ENCODE peak calls at places on chromosomes 1 and 21, in eight cellular contexts. One of them, this sample, is unnamed.

GRCh38 chr21:45408271-45408791 is 3.4 kb downstream of the COL18A1 start:
- DNase-seq in A549: no peak
- DNase-seq in PC-9: no peak
- DNase-seq in aorta: peak; percentile 36
- DNase-seq in psoas muscle: peak; percentile 13
- DNase-seq in Panc1: no peak
- DNase-seq in heart right ventricle: no peak
- DNase-seq in CD4-positive, alpha-beta memory T cell: no peak
- DNase-seq in this sample: no peak

GRCh38 chr1:61170328-61171238 is 88.2 kb downstream of the NFIA start:
- DNase-seq in A549: no peak
- DNase-seq in PC-9: no peak
- DNase-seq in aorta: no peak
- DNase-seq in psoas muscle: no peak
- DNase-seq in Panc1: no peak
- DNase-seq in heart right ventricle: no peak
- DNase-seq in CD4-positive, alpha-beta memory T cell: no peak
- DNase-seq in this sample: peak; percentile 56

GRCh38 chr1:59765036-59765730 is 49.6 kb upstream of the HOOK1 start:
- DNase-seq in A549: no peak
- DNase-seq in PC-9: no peak
- DNase-seq in aorta: no peak
- DNase-seq in psoas muscle: no peak
- DNase-seq in Panc1: no peak
- DNase-seq in heart right ventricle: no peak
- DNase-seq in CD4-positive, alpha-beta memory T cell: no peak
- DNase-seq in this sample: peak; percentile 92

GRCh38 chr1:119738100-119738720 is 26.5 kb downstream of the PHGDH start:
- DNase-seq in A549: no peak
- DNase-seq in PC-9: no peak
- DNase-seq in aorta: no peak
- DNase-seq in psoas muscle: no peak
- DNase-seq in Panc1: no peak
- DNase-seq in heart right ventricle: no peak
- DNase-seq in CD4-positive, alpha-beta memory T cell: no peak
- DNase-seq in this sample: no peak

GRCh38 chr21:25862596-25862995 is 127.8 kb downstream of the GABPA start:
- DNase-seq in A549: no peak
- DNase-seq in PC-9: no peak
- DNase-seq in aorta: no peak
- DNase-seq in psoas muscle: no peak
- DNase-seq in Panc1: no peak
- DNase-seq in heart right ventricle: no peak
- DNase-seq in CD4-positive, alpha-beta memory T cell: peak; percentile 14
- DNase-seq in this sample: peak; percentile 19

GRCh38 chr1:33010946-33011731 is 25.5 kb downstream of the AK2 start:
- DNase-seq in A549: no peak
- DNase-seq in PC-9: no peak
- DNase-seq in aorta: no peak
- DNase-seq in psoas muscle: no peak
- DNase-seq in Panc1: no peak
- DNase-seq in heart right ventricle: peak; percentile 90
- DNase-seq in CD4-positive, alpha-beta memory T cell: no peak
- DNase-seq in this sample: no peak

GRCh38 chr1:116416854-116417513 is 43.9 kb downstream of the ATP1A1 start:
- DNase-seq in A549: no peak
- DNase-seq in PC-9: no peak
- DNase-seq in aorta: no peak
- DNase-seq in psoas muscle: no peak
- DNase-seq in Panc1: no peak
- DNase-seq in heart right ventricle: no peak
- DNase-seq in CD4-positive, alpha-beta memory T cell: no peak
- DNase-seq in this sample: no peak

GRCh38 chr1:229109320-229109761 is 161.6 kb upstream of the RAB4A start:
- DNase-seq in A549: no peak
- DNase-seq in PC-9: no peak
- DNase-seq in aorta: peak; percentile 79
- DNase-seq in psoas muscle: no peak
- DNase-seq in Panc1: no peak
- DNase-seq in heart right ventricle: peak; percentile 21
- DNase-seq in CD4-positive, alpha-beta memory T cell: no peak
- DNase-seq in this sample: no peak

GRCh38 chr1:30422251-30422650 is 301.1 kb downstream of the MATN1 start:
- DNase-seq in A549: no peak
- DNase-seq in PC-9: no peak
- DNase-seq in aorta: no peak
- DNase-seq in psoas muscle: no peak
- DNase-seq in Panc1: no peak
- DNase-seq in heart right ventricle: no peak
- DNase-seq in CD4-positive, alpha-beta memory T cell: no peak
- DNase-seq in this sample: no peak

GRCh38 chr1:203643213-203644045 is 16.8 kb downstream of the ATP2B4 start:
- DNase-seq in A549: no peak
- DNase-seq in PC-9: no peak
- DNase-seq in aorta: peak; percentile 57
- DNase-seq in psoas muscle: no peak
- DNase-seq in Panc1: no peak
- DNase-seq in heart right ventricle: no peak
- DNase-seq in CD4-positive, alpha-beta memory T cell: no peak
- DNase-seq in this sample: peak; percentile 86

GRCh38 chr1:118954286-118954890 is 33.8 kb downstream of the TBX15 start:
- DNase-seq in A549: no peak
- DNase-seq in PC-9: no peak
- DNase-seq in aorta: no peak
- DNase-seq in psoas muscle: no peak
- DNase-seq in Panc1: no peak
- DNase-seq in heart right ventricle: no peak
- DNase-seq in CD4-positive, alpha-beta memory T cell: no peak
- DNase-seq in this sample: no peak

GRCh38 chr1:232923739-232924386 is 26.5 kb upstream of the NTPCR start:
- DNase-seq in A549: no peak
- DNase-seq in PC-9: no peak
- DNase-seq in aorta: no peak
- DNase-seq in psoas muscle: no peak
- DNase-seq in Panc1: no peak
- DNase-seq in heart right ventricle: no peak
- DNase-seq in CD4-positive, alpha-beta memory T cell: peak; percentile 88
- DNase-seq in this sample: peak; percentile 45

GRCh38 chr1:38005195-38006007 is at the start of gene FHL3:
- DNase-seq in A549: no peak
- DNase-seq in PC-9: peak; percentile 76
- DNase-seq in aorta: peak; percentile 74
- DNase-seq in psoas muscle: peak; percentile 86
- DNase-seq in Panc1: no peak
- DNase-seq in heart right ventricle: peak; percentile 76
- DNase-seq in CD4-positive, alpha-beta memory T cell: no peak
- DNase-seq in this sample: no peak

GRCh38 chr21:31630062-31630711 is 29.3 kb upstream of the SOD1 start:
- DNase-seq in A549: peak; percentile 8
- DNase-seq in PC-9: peak; percentile 68
- DNase-seq in aorta: peak; percentile 60
- DNase-seq in psoas muscle: no peak
- DNase-seq in Panc1: peak; percentile 73
- DNase-seq in heart right ventricle: no peak
- DNase-seq in CD4-positive, alpha-beta memory T cell: no peak
- DNase-seq in this sample: peak; percentile 98

GRCh38 chr1:30516505-30516858 is 206.9 kb downstream of the MATN1 start:
- DNase-seq in A549: no peak
- DNase-seq in PC-9: no peak
- DNase-seq in aorta: no peak
- DNase-seq in psoas muscle: no peak
- DNase-seq in Panc1: no peak
- DNase-seq in heart right ventricle: no peak
- DNase-seq in CD4-positive, alpha-beta memory T cell: no peak
- DNase-seq in this sample: no peak

GRCh38 chr1:94755675-94756074 is 64.5 kb upstream of the SLC44A3 start:
- DNase-seq in A549: no peak
- DNase-seq in PC-9: no peak
- DNase-seq in aorta: no peak
- DNase-seq in psoas muscle: no peak
- DNase-seq in Panc1: no peak
- DNase-seq in heart right ventricle: peak; percentile 45
- DNase-seq in CD4-positive, alpha-beta memory T cell: peak; percentile 5
- DNase-seq in this sample: no peak

GRCh38 chr1:166145496-166145895 is 21.3 kb downstream of the FAM78B start:
- DNase-seq in A549: no peak
- DNase-seq in PC-9: no peak
- DNase-seq in aorta: no peak
- DNase-seq in psoas muscle: no peak
- DNase-seq in Panc1: no peak
- DNase-seq in heart right ventricle: no peak
- DNase-seq in CD4-positive, alpha-beta memory T cell: no peak
- DNase-seq in this sample: peak; percentile 8

GRCh38 chr21:45330075-45330781 is 42.5 kb upstream of the POFUT2 start:
- DNase-seq in A549: peak; percentile 67
- DNase-seq in PC-9: peak; percentile 67
- DNase-seq in aorta: peak; percentile 59
- DNase-seq in psoas muscle: peak; percentile 23
- DNase-seq in Panc1: no peak
- DNase-seq in heart right ventricle: no peak
- DNase-seq in CD4-positive, alpha-beta memory T cell: no peak
- DNase-seq in this sample: peak; percentile 29

GRCh38 chr1:179867493-179868330 is 9.9 kb downstream of the TOR1AIP2 start:
- DNase-seq in A549: peak; percentile 64
- DNase-seq in PC-9: peak; percentile 24
- DNase-seq in aorta: no peak
- DNase-seq in psoas muscle: peak; percentile 26
- DNase-seq in Panc1: no peak
- DNase-seq in heart right ventricle: peak; percentile 25
- DNase-seq in CD4-positive, alpha-beta memory T cell: peak; percentile 54
- DNase-seq in this sample: peak; percentile 25

GRCh38 chr1:6065093-6065878 is 19.6 kb downstream of the KCNAB2 start:
- DNase-seq in A549: no peak
- DNase-seq in PC-9: no peak
- DNase-seq in aorta: peak; percentile 53
- DNase-seq in psoas muscle: peak; percentile 45
- DNase-seq in Panc1: no peak
- DNase-seq in heart right ventricle: peak; percentile 13
- DNase-seq in CD4-positive, alpha-beta memory T cell: no peak
- DNase-seq in this sample: no peak

GRCh38 chr1:41901551-41901950 is 17.2 kb downstream of the HIVEP3 start:
- DNase-seq in A549: no peak
- DNase-seq in PC-9: no peak
- DNase-seq in aorta: no peak
- DNase-seq in psoas muscle: no peak
- DNase-seq in Panc1: no peak
- DNase-seq in heart right ventricle: no peak
- DNase-seq in CD4-positive, alpha-beta memory T cell: no peak
- DNase-seq in this sample: no peak
- H3K27ac ChIP-seq in A549: peak overlapping the region; percentile 83
- H3K27ac ChIP-seq in PC-9: peak overlapping the region; percentile 95
- H3K27ac ChIP-seq in aorta: no peak overlapping the region
- H3K27ac ChIP-seq in psoas muscle: no peak overlapping the region
- H3K27ac ChIP-seq in Panc1: peak overlapping the region; percentile 31
- H3K27ac ChIP-seq in heart right ventricle: no peak overlapping the region
- H3K27ac ChIP-seq in CD4-positive, alpha-beta memory T cell: no peak overlapping the region
- H3K27ac ChIP-seq in this sample: peak overlapping the region; percentile 21

GRCh38 chr1:234132799-234133198 is 228.3 kb downstream of the SLC35F3 start:
- DNase-seq in A549: no peak
- DNase-seq in PC-9: no peak
- DNase-seq in aorta: no peak
- DNase-seq in psoas muscle: no peak
- DNase-seq in Panc1: no peak
- DNase-seq in heart right ventricle: no peak
- DNase-seq in CD4-positive, alpha-beta memory T cell: no peak
- DNase-seq in this sample: peak; percentile 52
- H3K4me1 ChIP-seq in A549: peaks cover 24% of the 10 kb centered on the region
- H3K4me1 ChIP-seq in PC-9: no peaks in the 10 kb centered on the region
- H3K4me1 ChIP-seq in aorta: no peaks in the 10 kb centered on the region
- H3K4me1 ChIP-seq in psoas muscle: no peaks in the 10 kb centered on the region
- H3K4me1 ChIP-seq in Panc1: no peaks in the 10 kb centered on the region
- H3K4me1 ChIP-seq in heart right ventricle: no peaks in the 10 kb centered on the region
- H3K4me1 ChIP-seq in CD4-positive, alpha-beta memory T cell: no peaks in the 10 kb centered on the region
- H3K4me1 ChIP-seq in this sample: peaks cover 14% of the 10 kb centered on the region

DNA sequence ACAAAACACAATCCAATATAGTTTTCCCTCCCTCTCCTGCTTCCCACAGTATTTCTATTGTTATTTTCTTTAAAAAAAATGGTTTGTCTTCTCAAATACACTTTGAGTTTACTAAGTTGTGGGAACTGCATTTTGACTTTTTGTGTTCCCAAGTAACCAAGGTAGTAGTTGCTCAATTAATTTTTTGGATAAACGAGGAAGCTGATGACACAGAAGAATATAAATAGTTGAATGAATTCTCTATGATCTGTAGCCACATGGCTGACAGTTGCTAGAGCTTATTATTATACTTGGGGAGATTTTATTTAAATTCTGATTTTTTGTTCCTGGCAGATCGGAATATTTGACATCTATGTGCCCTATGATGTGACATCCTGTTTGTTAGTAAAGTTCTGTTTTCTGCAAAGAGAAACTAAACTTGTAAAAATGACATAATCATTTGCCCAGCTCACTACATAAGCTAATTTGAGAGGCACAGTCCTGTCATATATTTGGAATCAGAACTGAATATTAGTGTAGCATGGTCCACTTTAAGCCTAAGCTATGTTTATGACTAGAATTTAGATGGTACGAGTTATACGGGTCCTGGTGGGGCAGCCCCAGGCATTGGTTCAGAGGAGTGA is 9.7 kb upstream of the LYST start:
- DNase-seq in A549: no peak
- DNase-seq in PC-9: no peak
- DNase-seq in aorta: no peak
- DNase-seq in psoas muscle: no peak
- DNase-seq in Panc1: no peak
- DNase-seq in heart right ventricle: no peak
- DNase-seq in CD4-positive, alpha-beta memory T cell: peak; percentile 34
- DNase-seq in this sample: no peak
- H3K27ac ChIP-seq in A549: no peak overlapping the region
- H3K27ac ChIP-seq in PC-9: no peak overlapping the region
- H3K27ac ChIP-seq in aorta: no peak overlapping the region
- H3K27ac ChIP-seq in psoas muscle: no peak overlapping the region
- H3K27ac ChIP-seq in Panc1: peak overlapping the region; percentile 37
- H3K27ac ChIP-seq in heart right ventricle: no peak overlapping the region
- H3K27ac ChIP-seq in CD4-positive, alpha-beta memory T cell: peak overlapping the region; percentile 56
- H3K27ac ChIP-seq in this sample: no peak overlapping the region

GRCh38 chr1:214349008-214349407 is 68.0 kb downstream of the SMYD2 start:
- DNase-seq in A549: no peak
- DNase-seq in PC-9: no peak
- DNase-seq in aorta: no peak
- DNase-seq in psoas muscle: no peak
- DNase-seq in Panc1: no peak
- DNase-seq in heart right ventricle: no peak
- DNase-seq in CD4-positive, alpha-beta memory T cell: no peak
- DNase-seq in this sample: no peak

GRCh38 chr1:214349781-214350180 is 68.8 kb downstream of the SMYD2 start:
- DNase-seq in A549: no peak
- DNase-seq in PC-9: peak; percentile 59
- DNase-seq in aorta: no peak
- DNase-seq in psoas muscle: no peak
- DNase-seq in Panc1: no peak
- DNase-seq in heart right ventricle: no peak
- DNase-seq in CD4-positive, alpha-beta memory T cell: no peak
- DNase-seq in this sample: no peak

GRCh38 chr1:214351551-214352277 is 70.8 kb downstream of the SMYD2 start:
- DNase-seq in A549: no peak
- DNase-seq in PC-9: no peak
- DNase-seq in aorta: no peak
- DNase-seq in psoas muscle: no peak
- DNase-seq in Panc1: no peak
- DNase-seq in heart right ventricle: no peak
- DNase-seq in CD4-positive, alpha-beta memory T cell: no peak
- DNase-seq in this sample: no peak

GRCh38 chr1:214354440-214355148 is 73.6 kb downstream of the SMYD2 start:
- DNase-seq in A549: no peak
- DNase-seq in PC-9: no peak
- DNase-seq in aorta: no peak
- DNase-seq in psoas muscle: no peak
- DNase-seq in Panc1: no peak
- DNase-seq in heart right ventricle: no peak
- DNase-seq in CD4-positive, alpha-beta memory T cell: no peak
- DNase-seq in this sample: no peak

GRCh38 chr1:214352838-214353237 is 71.9 kb downstream of the SMYD2 start:
- DNase-seq in A549: no peak
- DNase-seq in PC-9: no peak
- DNase-seq in aorta: no peak
- DNase-seq in psoas muscle: no peak
- DNase-seq in Panc1: no peak
- DNase-seq in heart right ventricle: no peak
- DNase-seq in CD4-positive, alpha-beta memory T cell: no peak
- DNase-seq in this sample: no peak
- H3K4me1 ChIP-seq in A549: peaks cover 5% of the 10 kb centered on the region
- H3K4me1 ChIP-seq in PC-9: no peaks in the 10 kb centered on the region
- H3K4me1 ChIP-seq in aorta: no peaks in the 10 kb centered on the region
- H3K4me1 ChIP-seq in psoas muscle: peaks cover 6% of the 10 kb centered on the region
- H3K4me1 ChIP-seq in Panc1: no peaks in the 10 kb centered on the region
- H3K4me1 ChIP-seq in heart right ventricle: no peaks in the 10 kb centered on the region
- H3K4me1 ChIP-seq in CD4-positive, alpha-beta memory T cell: no peaks in the 10 kb centered on the region
- H3K4me1 ChIP-seq in this sample: no peaks in the 10 kb centered on the region

This sample was measured in mammary epithelial cell.